ENCODE peak calls at places on chromosomes 7 and 10, in four cellular contexts. G is cardiac fibroblast, A is caudate nucleus, C is suprapubic skin. H is an unnamed sample.

GRCh38 chr10:97463363-97464132 is 17.6 kb downstream of the ZDHHC16 start:
- DNase-seq in A (no peak), C (peak; percentile 62), G (peak; percentile 62), H (peak; percentile 23)

GRCh38 chr10:116272497-116273221 is at the start of gene GFRA1:
- DNase-seq in A (no peak), C (peak; percentile 75), G (peak; percentile 5), H (no peak)

GRCh38 chr7:139018910-139019309 is 16.9 kb downstream of the ZC3HAV1L start:
- DNase-seq in A (no peak), C (no peak), G (no peak), H (no peak)

GRCh38 chr7:12110425-12110824 is 100.7 kb upstream of the TMEM106B start:
- DNase-seq in A (no peak), C (no peak), G (no peak), H (no peak)

GRCh38 chr7:6436385-6436685 is 11.4 kb downstream of the DAGLB start:
- DNase-seq in G (no peak), C (no peak), A (peak; percentile 16), H (no peak)

GRCh38 chr7:42593860-42594259 is 318.0 kb downstream of the C7orf25 start:
- DNase-seq in C (no peak), A (no peak), G (no peak), H (no peak)

GRCh38 chr7:127635659-127636285 is 16.2 kb upstream of the SND1 start:
- DNase-seq in G (no peak), C (no peak), A (no peak), H (no peak)

GRCh38 chr7:31890198-31890597 is 180.0 kb downstream of the PDE1C start:
- DNase-seq in C (no peak), A (no peak), G (no peak), H (no peak)

GRCh38 chr10:87038286-87038717 is 18.2 kb downstream of the FAM25A start:
- DNase-seq in A (no peak), C (no peak), G (peak; percentile 11), H (no peak)

GRCh38 chr7:12851142-12851541 is 163.7 kb downstream of the ARL4A start:
- DNase-seq in A (no peak), C (no peak), G (no peak), H (no peak)

GRCh38 chr10:69988094-69988493 is 64.6 kb upstream of the MACROH2A2 start:
- DNase-seq in C (no peak), A (no peak), G (no peak), H (no peak)

GRCh38 chr10:33273295-33274002 is 61.0 kb downstream of the NRP1 start:
- DNase-seq in C (peak; percentile 83), A (peak; percentile 18), G (peak; percentile 100), H (no peak)

GRCh38 chr10:4241724-4242345 is 456.8 kb upstream of the KLF6 start:
- DNase-seq in G (peak; percentile 100), A (no peak), C (no peak), H (no peak)

GRCh38 chr10:86365346-86366032 is 1.1 kb downstream of the GRID1 start:
- DNase-seq in A (no peak), G (no peak), C (peak; percentile 57), H (no peak)

H was measured in effector memory CD8-positive, alpha-beta T cell.